ENCODE peak calls at places on chromosome 1, in nine cellular contexts. M is transverse colon, P is tibial nerve, J is ovary, U is stomach, D is esophagus muscularis mucosa, N is sigmoid colon, S is A549, Y is SK-N-SH. T is an unnamed sample.

GRCh38 chr1:89311757-89312156 is 39.1 kb upstream of the GBP5 start:
- DNase-seq in S (no peak), U (no peak), Y (no peak), M (no peak), P (no peak), N (no peak), J (no peak), D (no peak), T (no peak)

GRCh38 chr1:22275626-22276395 is 132.9 kb upstream of the WNT4 start:
- DNase-seq in U (peak; percentile 76), N (no peak), Y (peak; percentile 83), D (no peak), P (no peak), S (peak; percentile 67), J (peak; percentile 77), M (peak; percentile 65), T (no peak)

GRCh38 chr1:231091853-231092301 is 51.8 kb upstream of the FAM89A start:
- DNase-seq in N (no peak), J (no peak), S (peak; percentile 44), Y (no peak), P (no peak), M (peak; percentile 48), D (no peak), U (peak; percentile 46), T (no peak)

GRCh38 chr1:3772027-3772714 is 378 bp upstream of the SMIM1 start:
- DNase-seq in P (peak; percentile 73), S (peak; percentile 84), D (peak; percentile 98), J (peak; percentile 95), N (peak; percentile 97), U (peak; percentile 95), M (peak; percentile 96), Y (peak; percentile 100), T (peak; percentile 94)

GRCh38 chr1:24481843-24482610 is 20.6 kb upstream of the RCAN3 start:
- DNase-seq in Y (no peak), S (no peak), D (no peak), M (no peak), P (no peak), N (no peak), U (no peak), J (no peak), T (no peak)

GRCh38 chr1:210366767-210367166 is 38.1 kb downstream of the HHAT start:
- DNase-seq in S (no peak), J (no peak), P (no peak), Y (no peak), D (peak; percentile 66), N (no peak), M (no peak), U (no peak), T (no peak)

GRCh38 chr1:188433428-188433827 is 1604.7 kb downstream of the PLA2G4A start:
- DNase-seq in Y (no peak), U (no peak), S (no peak), P (no peak), J (no peak), N (no peak), M (no peak), D (no peak), T (no peak)

GRCh38 chr1:13948851-13949490 is 249.0 kb downstream of the PRDM2 start:
- DNase-seq in Y (no peak), N (peak; percentile 85), D (peak; percentile 91), J (peak; percentile 73), S (no peak), P (peak; percentile 23), U (no peak), M (no peak), T (peak; percentile 85)

GRCh38 chr1:27491748-27492700 is 2.1 kb upstream of the WASF2 start:
- DNase-seq in Y (no peak), M (peak; percentile 35), S (no peak), U (no peak), P (no peak), D (no peak), N (peak; percentile 80), J (peak; percentile 58), T (peak; percentile 78)

GRCh38 chr1:27488523-27489138 is 1.3 kb downstream of the WASF2 start:
- DNase-seq in D (no peak), S (no peak), P (no peak), Y (no peak), N (peak; percentile 34), J (no peak), U (no peak), M (no peak), T (no peak)

GRCh38 chr1:27489973-27490741 is at the start of gene WASF2:
- DNase-seq in P (peak; percentile 95), S (peak; percentile 80), Y (peak; percentile 95), M (peak; percentile 98), J (peak; percentile 98), N (peak; percentile 99), D (peak; percentile 99), U (peak; percentile 97), T (peak; percentile 99)

GRCh38 chr1:27485363-27485762 is 4.6 kb downstream of the WASF2 start:
- DNase-seq in Y (no peak), S (no peak), P (no peak), N (no peak), D (no peak), J (no peak), M (no peak), U (no peak), T (no peak)

DNA sequence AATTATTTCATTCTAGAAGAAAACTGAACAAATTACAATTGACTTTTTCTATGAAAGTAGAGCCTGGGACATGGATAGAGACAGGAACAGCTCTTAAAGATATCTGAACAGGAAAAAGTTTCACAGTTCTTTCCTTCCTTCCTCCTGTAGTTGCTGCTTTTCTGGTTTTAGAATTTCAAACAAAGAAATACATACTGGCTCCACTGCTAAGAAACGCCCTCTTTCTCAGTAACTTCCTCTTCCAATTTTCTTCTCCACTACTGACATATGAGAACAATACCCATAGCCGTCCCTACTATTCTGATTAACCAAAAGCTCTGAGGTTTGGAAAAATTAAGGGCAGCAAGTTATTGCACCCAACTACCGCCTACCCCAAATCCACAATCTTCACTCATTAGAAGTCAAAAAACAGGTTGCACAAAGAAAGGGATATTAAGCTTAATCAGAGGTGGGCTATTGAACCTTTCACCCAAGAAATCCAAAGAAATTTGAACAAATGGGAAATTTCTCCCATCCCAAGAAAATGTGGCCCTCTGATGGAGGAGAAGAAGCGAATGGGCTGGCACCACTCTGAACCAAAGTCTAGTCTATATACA is 1.9 kb downstream of the WASF2 start:
- DNase-seq in Y (no peak), P (no peak), S (no peak), N (no peak), M (no peak), J (no peak), U (no peak), D (no peak), T (no peak)
- TF ChIP-seq EP300 in Y (no peak), P (no peak), S (no peak), N (no peak), M (no peak), J (no peak), U (no peak), D (no peak), T (no peak)

DNA sequence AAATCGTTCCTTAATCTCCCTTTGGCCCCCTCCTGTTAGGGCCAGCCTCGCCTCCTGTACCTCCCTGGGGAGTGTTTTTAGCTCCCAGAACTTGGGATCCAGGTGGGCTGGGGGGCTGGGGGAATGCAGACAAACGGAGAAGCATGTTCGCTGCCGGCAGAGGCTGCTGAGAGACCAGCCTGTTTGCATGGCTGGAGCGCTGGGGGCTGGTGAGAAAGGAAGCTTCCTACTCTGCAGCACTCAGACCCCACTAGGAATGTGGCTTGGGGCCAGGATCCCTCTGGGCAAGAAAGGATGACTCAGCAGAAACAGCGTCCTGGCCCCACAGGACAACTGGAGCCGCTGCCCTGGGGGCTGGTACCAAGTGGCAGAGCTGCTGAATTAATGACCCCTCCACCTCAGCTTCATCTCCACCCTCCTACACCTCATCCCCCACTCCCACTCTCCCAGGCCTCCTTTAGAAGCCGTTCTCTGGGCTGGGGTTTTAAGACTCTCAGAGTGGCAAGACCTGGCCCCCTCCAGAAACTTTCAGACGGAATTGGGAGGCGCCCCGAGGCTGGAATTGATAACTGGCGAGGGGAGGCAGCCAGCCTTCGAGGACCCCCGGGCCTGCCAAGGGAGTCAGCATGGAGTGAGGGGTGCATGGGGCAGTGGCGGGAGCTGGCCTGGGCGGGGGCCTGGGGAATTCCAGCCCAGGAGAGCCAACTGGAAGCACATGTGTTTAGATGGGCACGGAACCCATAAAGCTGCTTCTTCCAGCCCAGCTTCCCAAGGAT is 28.5 kb upstream of the EPS8L3 start:
- DNase-seq in D (no peak), U (peak; percentile 64), M (peak; percentile 67), Y (peak; percentile 77), J (peak; percentile 91), P (no peak), S (peak; percentile 75), N (peak; percentile 89), T (peak; percentile 68)
- TF ChIP-seq CTCF in D (peak; percentile 32), U (no peak), M (no peak), Y (peak; percentile 67), J (no peak), P (no peak), S (peak; percentile 51), N (no peak), T (no peak)

DNA sequence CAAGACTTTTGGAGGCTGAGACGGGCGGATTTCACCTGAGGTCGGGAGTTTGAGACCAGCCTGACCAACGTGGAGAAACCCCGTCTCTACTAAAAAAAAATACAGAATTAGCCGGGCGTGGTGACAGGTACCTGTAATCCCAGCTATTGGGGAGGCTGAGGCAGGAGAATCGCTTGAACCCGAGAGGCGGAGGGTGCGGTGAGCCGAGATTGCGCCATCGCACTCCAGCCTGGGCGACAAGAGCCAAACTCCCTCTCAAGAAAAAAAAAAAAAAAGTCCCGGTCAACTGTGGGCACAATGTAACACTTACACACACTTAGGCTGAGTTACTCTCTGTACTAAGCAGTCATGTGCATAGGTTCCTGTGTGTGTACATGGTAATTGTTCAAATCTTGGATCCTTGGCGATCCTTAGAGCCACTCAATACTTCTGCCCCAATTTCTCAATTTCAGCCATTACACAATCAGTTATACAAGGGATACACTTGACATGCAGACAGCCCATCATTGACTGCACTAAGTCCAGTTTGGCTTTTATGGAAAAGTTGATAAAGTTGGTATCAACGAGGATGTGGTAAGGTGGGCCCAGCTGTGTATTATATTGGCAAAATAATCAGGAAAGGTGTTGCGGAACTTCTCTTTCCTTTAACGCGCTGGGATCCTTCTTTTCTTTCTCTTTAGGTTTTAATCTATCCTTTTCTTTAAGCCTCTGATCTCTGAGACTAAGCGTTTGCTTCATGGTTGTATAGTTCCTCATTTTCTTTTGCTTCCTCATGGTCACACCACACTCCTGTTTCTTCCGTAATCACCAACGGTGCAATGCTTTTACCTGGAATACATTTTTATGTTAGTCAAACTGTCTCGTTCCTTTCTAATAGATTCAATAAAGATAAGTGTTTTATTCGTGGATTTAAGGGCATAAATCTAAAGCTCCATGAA is 11.8 kb downstream of the SDCCAG8 start:
- DNase-seq in D (no peak), Y (no peak), S (no peak), N (no peak), M (no peak), P (no peak), J (no peak), U (no peak), T (no peak)
- TF ChIP-seq EP300 in D (no peak), Y (no peak), S (no peak), N (no peak), M (no peak), P (no peak), J (no peak), U (no peak), T (no peak)

GRCh38 chr1:64745986-64746940 is 1.4 kb downstream of the RAVER2 start:
- DNase-seq in Y (peak; percentile 45), P (no peak), J (no peak), U (no peak), D (no peak), S (no peak), N (no peak), M (peak; percentile 12), T (no peak)

GRCh38 chr1:64748222-64748621 is 3.3 kb downstream of the RAVER2 start:
- DNase-seq in J (no peak), M (no peak), D (no peak), U (no peak), N (no peak), Y (no peak), P (no peak), S (no peak), T (no peak)

GRCh38 chr1:64745181-64745985 is 508 bp downstream of the RAVER2 start:
- DNase-seq in P (no peak), D (no peak), N (peak; percentile 73), S (peak; percentile 4), M (peak; percentile 53), Y (peak; percentile 47), J (peak; percentile 38), U (peak; percentile 35), T (no peak)

GRCh38 chr1:64743954-64744491 is 852 bp upstream of the RAVER2 start:
- DNase-seq in P (no peak), N (no peak), U (no peak), M (no peak), D (no peak), Y (no peak), S (no peak), J (no peak), T (no peak)

DNA sequence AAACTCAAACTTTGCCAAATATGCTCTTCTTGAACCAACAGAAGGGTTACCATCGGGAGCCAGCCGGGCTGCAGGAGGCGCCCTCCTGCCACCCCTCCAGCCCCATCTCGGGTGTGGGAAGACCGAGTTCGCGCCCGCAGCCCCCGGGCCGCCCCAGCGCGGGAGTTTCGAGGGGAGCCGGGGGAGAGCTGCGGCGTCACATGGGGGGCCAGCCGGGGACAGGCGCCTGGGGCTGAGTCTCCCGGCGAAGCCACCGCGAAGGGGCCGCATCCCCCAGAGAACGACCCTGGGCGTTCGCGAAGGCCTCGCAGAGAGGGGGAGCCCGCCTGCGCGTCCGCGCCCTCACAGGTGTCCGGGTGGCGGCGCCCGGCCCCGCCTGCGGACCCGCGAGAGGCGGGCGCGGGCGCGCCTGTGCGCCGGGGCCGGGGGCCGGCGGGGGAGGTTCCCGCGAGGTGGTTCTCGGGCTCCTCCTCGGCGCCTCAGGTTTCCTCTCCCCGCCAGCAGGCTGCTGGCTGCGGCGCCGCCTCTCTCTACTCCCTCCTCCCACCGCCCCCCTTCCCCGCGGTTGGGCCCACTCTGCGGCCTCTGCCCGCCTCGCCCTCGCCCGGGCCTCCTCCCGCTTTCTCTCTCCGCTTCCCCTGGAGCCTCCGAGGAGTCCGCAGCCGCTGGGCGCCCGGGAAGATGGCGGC is at the start of gene RAVER2:
- DNase-seq in J (peak; percentile 85), S (peak; percentile 46), M (peak; percentile 86), U (peak; percentile 79), N (peak; percentile 87), Y (peak; percentile 93), P (no peak), D (no peak), T (peak; percentile 83)
- TF ChIP-seq CTCF in J (no peak), S (peak; percentile 65), M (peak; percentile 48), U (peak; percentile 32), N (peak; percentile 20), Y (peak; percentile 67), P (peak; percentile 38), D (peak; percentile 58), T (peak; percentile 26)